ENCODE peak calls at places on chromosomes 3 and 15, in four cellular contexts. One of them, this sample, is unnamed.
A peak's percentile ranks its signal among the peaks of the same experiment; 100 is the strongest.

GRCh38 chr3:185645596-185646381 is 59.7 kb downstream of the SENP2 start:
- DNase-seq in PC-3: no peak
- DNase-seq in AG09309: no peak
- DNase-seq in neural progenitor cell: peak; percentile 48
- DNase-seq in this sample: no peak

GRCh38 chr3:9793161-9793781 is 389 bp downstream of the ARPC4 start:
- DNase-seq in PC-3: peak; percentile 26
- DNase-seq in AG09309: no peak
- DNase-seq in neural progenitor cell: peak; percentile 37
- DNase-seq in this sample: no peak

GRCh38 chr3:9913601-9914000 is 3.3 kb upstream of the IL17RC start:
- DNase-seq in PC-3: peak; percentile 35
- DNase-seq in AG09309: no peak
- DNase-seq in neural progenitor cell: no peak
- DNase-seq in this sample: no peak

GRCh38 chr3:11915621-11916417 is 69.1 kb upstream of the TAMM41 start:
- DNase-seq in PC-3: no peak
- DNase-seq in AG09309: no peak
- DNase-seq in neural progenitor cell: no peak
- DNase-seq in this sample: no peak

GRCh38 chr3:181635141-181635540 is 76.6 kb upstream of the SOX2 start:
- DNase-seq in PC-3: no peak
- DNase-seq in AG09309: no peak
- DNase-seq in neural progenitor cell: no peak
- DNase-seq in this sample: no peak

GRCh38 chr3:157220211-157220610 is 60.3 kb upstream of the CCNL1 start:
- DNase-seq in PC-3: peak; percentile 25
- DNase-seq in AG09309: no peak
- DNase-seq in neural progenitor cell: no peak
- DNase-seq in this sample: no peak

GRCh38 chr15:29570121-29570930 is 251.9 kb downstream of the TJP1 start:
- DNase-seq in PC-3: no peak
- DNase-seq in AG09309: no peak
- DNase-seq in neural progenitor cell: peak; percentile 67
- DNase-seq in this sample: no peak

GRCh38 chr15:93221754-93222153 is 132.7 kb upstream of the RGMA start:
- DNase-seq in PC-3: no peak
- DNase-seq in AG09309: no peak
- DNase-seq in neural progenitor cell: peak; percentile 18
- DNase-seq in this sample: no peak

GRCh38 chr3:23968467-23969184 is 23.5 kb downstream of the NR1D2 start:
- DNase-seq in PC-3: peak; percentile 73
- DNase-seq in AG09309: peak; percentile 31
- DNase-seq in neural progenitor cell: no peak
- DNase-seq in this sample: no peak

GRCh38 chr3:50604628-50605588 is 6.7 kb downstream of the CISH start:
- DNase-seq in PC-3: no peak
- DNase-seq in AG09309: no peak
- DNase-seq in neural progenitor cell: no peak
- DNase-seq in this sample: no peak

GRCh38 chr3:197249542-197249941 is 48.9 kb downstream of the DLG1 start:
- DNase-seq in PC-3: no peak
- DNase-seq in AG09309: no peak
- DNase-seq in neural progenitor cell: no peak
- DNase-seq in this sample: no peak

GRCh38 chr15:64895285-64896065 is 16.2 kb upstream of the ANKDD1A start:
- DNase-seq in PC-3: no peak
- DNase-seq in AG09309: no peak
- DNase-seq in neural progenitor cell: no peak
- DNase-seq in this sample: no peak

GRCh38 chr3:133644768-133645167 is 17.0 kb downstream of the TOPBP1 start:
- DNase-seq in PC-3: peak; percentile 85
- DNase-seq in AG09309: peak; percentile 55
- DNase-seq in neural progenitor cell: no peak
- DNase-seq in this sample: peak; percentile 41

GRCh38 chr15:69193948-69194827 is 33.8 kb downstream of the GLCE start:
- DNase-seq in PC-3: no peak
- DNase-seq in AG09309: peak; percentile 4
- DNase-seq in neural progenitor cell: no peak
- DNase-seq in this sample: peak; percentile 16

GRCh38 chr15:93017521-93017920 is 71.5 kb downstream of the RGMA start:
- DNase-seq in PC-3: no peak
- DNase-seq in AG09309: peak; percentile 29
- DNase-seq in neural progenitor cell: no peak
- DNase-seq in this sample: no peak

GRCh38 chr3:9100132-9100894 is 137.0 kb upstream of the RAD18 start:
- DNase-seq in PC-3: no peak
- DNase-seq in AG09309: no peak
- DNase-seq in neural progenitor cell: no peak
- DNase-seq in this sample: no peak

GRCh38 chr3:125437631-125438435 is 62.7 kb upstream of the ZNF148 start:
- DNase-seq in PC-3: peak; percentile 61
- DNase-seq in AG09309: no peak
- DNase-seq in neural progenitor cell: peak; percentile 61
- DNase-seq in this sample: peak; percentile 21

GRCh38 chr3:116112686-116113085 is 332.6 kb downstream of the LSAMP start:
- DNase-seq in PC-3: no peak
- DNase-seq in AG09309: no peak
- DNase-seq in neural progenitor cell: no peak
- DNase-seq in this sample: no peak

GRCh38 chr3:195196266-195196665 is 74.7 kb downstream of the XXYLT1 start:
- DNase-seq in PC-3: peak; percentile 39
- DNase-seq in AG09309: no peak
- DNase-seq in neural progenitor cell: no peak
- DNase-seq in this sample: no peak

GRCh38 chr3:195197764-195198423 is 73.1 kb downstream of the XXYLT1 start:
- DNase-seq in PC-3: peak; percentile 90
- DNase-seq in AG09309: peak; percentile 85
- DNase-seq in neural progenitor cell: no peak
- DNase-seq in this sample: peak; percentile 46

GRCh38 chr3:195195321-195196209 is 75.4 kb downstream of the XXYLT1 start:
- DNase-seq in PC-3: no peak
- DNase-seq in AG09309: no peak
- DNase-seq in neural progenitor cell: peak; percentile 87
- DNase-seq in this sample: no peak

GRCh38 chr3:195191580-195191979 is 79.4 kb downstream of the XXYLT1 start:
- DNase-seq in PC-3: no peak
- DNase-seq in AG09309: no peak
- DNase-seq in neural progenitor cell: no peak
- DNase-seq in this sample: no peak

GRCh38 chr3:195194559-195195161 is 76.3 kb downstream of the XXYLT1 start:
- DNase-seq in PC-3: no peak
- DNase-seq in AG09309: no peak
- DNase-seq in neural progenitor cell: no peak
- DNase-seq in this sample: no peak
- H3K4me3 ChIP-seq in PC-3: no peak overlapping the region
- H3K4me3 ChIP-seq in AG09309: no peak overlapping the region
- H3K4me3 ChIP-seq in neural progenitor cell: no peak overlapping the region
- H3K4me3 ChIP-seq in this sample: no peak overlapping the region

DNA sequence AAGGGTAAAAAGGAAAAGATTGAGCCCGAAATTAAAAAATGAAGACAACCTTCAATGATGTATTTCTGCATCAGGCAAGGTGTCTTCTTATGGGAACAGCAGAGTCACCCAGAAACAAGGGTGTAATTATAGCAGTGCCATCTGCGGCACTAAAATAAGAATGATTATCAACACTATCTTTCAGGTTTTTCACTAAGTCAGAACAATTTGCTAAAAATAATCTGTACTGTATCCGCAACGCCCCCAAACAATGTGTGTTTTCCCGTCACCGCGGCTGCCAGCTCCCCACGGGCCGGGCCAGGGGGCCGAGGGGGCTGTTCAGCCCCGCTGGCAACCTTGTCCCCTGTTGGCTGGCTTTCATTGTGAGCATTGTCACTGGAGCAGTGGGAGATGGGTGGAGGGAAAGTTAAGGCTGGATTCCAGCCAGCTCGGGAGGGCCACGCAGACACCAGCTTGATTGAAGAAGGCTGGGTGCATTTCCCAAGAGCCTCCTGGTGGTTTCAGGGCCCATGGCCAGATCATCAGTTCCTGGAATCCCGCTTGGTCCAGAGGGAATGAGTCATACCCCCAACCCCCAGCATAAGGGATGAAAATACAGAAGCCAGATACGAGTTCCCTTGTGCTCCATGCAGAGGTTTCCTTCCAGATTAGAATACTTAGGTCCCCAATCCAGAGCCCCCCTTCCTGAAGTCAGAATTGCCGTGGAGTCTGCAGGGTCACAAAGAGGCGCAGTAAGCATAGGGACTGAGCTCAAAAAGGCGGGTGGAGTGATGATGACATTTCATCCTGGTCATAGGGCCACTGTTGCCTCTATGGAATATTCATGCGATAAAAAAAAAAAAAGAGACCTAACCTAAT is 90.2 kb upstream of the KLF13 start:
- DNase-seq in PC-3: peak; percentile 54
- DNase-seq in AG09309: peak; percentile 88
- DNase-seq in neural progenitor cell: no peak
- DNase-seq in this sample: peak; percentile 91
- H3K4me3 ChIP-seq in PC-3: no peak overlapping the region
- H3K4me3 ChIP-seq in AG09309: peak overlapping the region; percentile 27
- H3K4me3 ChIP-seq in neural progenitor cell: no peak overlapping the region
- H3K4me3 ChIP-seq in this sample: no peak overlapping the region

GRCh38 chr3:51682526-51682925 is 11.5 kb downstream of the TEX264 start:
- DNase-seq in PC-3: no peak
- DNase-seq in AG09309: no peak
- DNase-seq in neural progenitor cell: no peak
- DNase-seq in this sample: no peak
- H3K4me3 ChIP-seq in PC-3: no peak overlapping the region
- H3K4me3 ChIP-seq in AG09309: no peak overlapping the region
- H3K4me3 ChIP-seq in neural progenitor cell: no peak overlapping the region
- H3K4me3 ChIP-seq in this sample: no peak overlapping the region

GRCh38 chr3:17982211-17982880 is 239.9 kb upstream of the TBC1D5 start:
- DNase-seq in PC-3: peak; percentile 36
- DNase-seq in AG09309: no peak
- DNase-seq in neural progenitor cell: no peak
- DNase-seq in this sample: no peak

GRCh38 chr3:17974206-17974841 is 231.9 kb upstream of the TBC1D5 start:
- DNase-seq in PC-3: peak; percentile 37
- DNase-seq in AG09309: no peak
- DNase-seq in neural progenitor cell: no peak
- DNase-seq in this sample: no peak

GRCh38 chr3:17983106-17983505 is 240.7 kb upstream of the TBC1D5 start:
- DNase-seq in PC-3: no peak
- DNase-seq in AG09309: no peak
- DNase-seq in neural progenitor cell: no peak
- DNase-seq in this sample: no peak

GRCh38 chr3:17979248-17979647 is 236.8 kb upstream of the TBC1D5 start:
- DNase-seq in PC-3: peak; percentile 35
- DNase-seq in AG09309: no peak
- DNase-seq in neural progenitor cell: peak; percentile 26
- DNase-seq in this sample: no peak

DNA sequence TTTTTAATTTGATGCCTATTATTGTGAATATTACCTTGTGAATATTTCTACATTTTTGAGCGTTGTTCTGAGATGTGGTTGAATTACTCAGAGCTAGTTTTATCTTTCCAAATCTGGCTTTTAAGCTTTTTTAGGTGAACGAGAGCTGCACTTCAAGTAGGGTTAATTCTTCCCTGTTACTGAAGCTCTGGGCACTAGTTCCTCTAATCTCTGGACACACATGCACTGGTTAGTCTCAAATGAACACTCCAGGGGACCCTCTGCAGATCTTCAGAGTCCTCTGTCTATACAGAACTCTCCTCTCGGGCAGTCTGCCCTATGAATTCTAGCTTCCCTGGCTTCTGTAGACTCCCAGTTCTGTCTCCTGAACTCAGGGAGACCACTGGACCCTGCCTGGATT is 237.5 kb upstream of the TBC1D5 start:
- DNase-seq in PC-3: no peak
- DNase-seq in AG09309: no peak
- DNase-seq in neural progenitor cell: no peak
- DNase-seq in this sample: no peak
- H3K4me3 ChIP-seq in PC-3: no peak overlapping the region
- H3K4me3 ChIP-seq in AG09309: no peak overlapping the region
- H3K4me3 ChIP-seq in neural progenitor cell: no peak overlapping the region
- H3K4me3 ChIP-seq in this sample: no peak overlapping the region

GRCh38 chr3:150094150-150094932 is 123.6 kb upstream of the PFN2 start:
- DNase-seq in PC-3: peak; percentile 92
- DNase-seq in AG09309: peak; percentile 24
- DNase-seq in neural progenitor cell: no peak
- DNase-seq in this sample: no peak
- H3K4me3 ChIP-seq in PC-3: no peak overlapping the region
- H3K4me3 ChIP-seq in AG09309: no peak overlapping the region
- H3K4me3 ChIP-seq in neural progenitor cell: no peak overlapping the region
- H3K4me3 ChIP-seq in this sample: no peak overlapping the region

GRCh38 chr15:85689729-85690128 is 105.0 kb downstream of the KLHL25 start:
- DNase-seq in PC-3: no peak
- DNase-seq in AG09309: no peak
- DNase-seq in neural progenitor cell: peak; percentile 80
- DNase-seq in this sample: peak; percentile 31
- H3K4me3 ChIP-seq in PC-3: no peak overlapping the region
- H3K4me3 ChIP-seq in AG09309: peak overlapping the region; percentile 17
- H3K4me3 ChIP-seq in neural progenitor cell: peak overlapping the region; percentile 39
- H3K4me3 ChIP-seq in this sample: no peak overlapping the region

GRCh38 chr3:4306091-4306490 is 2.9 kb downstream of the SETMAR start:
- DNase-seq in PC-3: no peak
- DNase-seq in AG09309: no peak
- DNase-seq in neural progenitor cell: no peak
- DNase-seq in this sample: no peak
- H3K4me3 ChIP-seq in PC-3: no peak overlapping the region
- H3K4me3 ChIP-seq in AG09309: no peak overlapping the region
- H3K4me3 ChIP-seq in neural progenitor cell: no peak overlapping the region
- H3K4me3 ChIP-seq in this sample: peak overlapping the region; percentile 81

GRCh38 chr15:85340852-85341251 is 39.6 kb upstream of the AKAP13 start:
- DNase-seq in PC-3: no peak
- DNase-seq in AG09309: no peak
- DNase-seq in neural progenitor cell: no peak
- DNase-seq in this sample: no peak
- H3K4me3 ChIP-seq in PC-3: no peak overlapping the region
- H3K4me3 ChIP-seq in AG09309: no peak overlapping the region
- H3K4me3 ChIP-seq in neural progenitor cell: no peak overlapping the region
- H3K4me3 ChIP-seq in this sample: no peak overlapping the region

DNA sequence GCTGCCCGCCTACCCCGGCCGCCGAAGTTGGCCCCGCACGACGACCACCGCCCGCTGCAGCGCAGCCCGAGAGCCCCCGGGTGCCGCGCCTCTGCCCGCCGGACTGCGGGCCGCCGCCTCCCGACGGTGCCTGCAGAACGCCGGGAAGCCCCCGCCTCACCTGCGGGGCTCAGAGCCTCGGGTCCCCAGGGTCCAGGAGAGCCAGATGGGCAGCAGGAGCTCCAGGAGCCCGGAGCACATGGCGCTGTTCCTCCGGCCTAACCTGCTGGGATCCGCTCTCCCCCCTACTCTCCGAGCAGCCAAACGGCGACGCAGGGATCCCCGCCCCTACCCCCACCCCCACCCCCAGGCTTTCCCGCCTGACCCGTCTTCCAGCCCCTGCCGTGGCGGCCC is 615 bp upstream of the GABRB3 start:
- DNase-seq in PC-3: no peak
- DNase-seq in AG09309: no peak
- DNase-seq in neural progenitor cell: peak; percentile 52
- DNase-seq in this sample: no peak
- H3K4me3 ChIP-seq in PC-3: no peak overlapping the region
- H3K4me3 ChIP-seq in AG09309: no peak overlapping the region
- H3K4me3 ChIP-seq in neural progenitor cell: peak overlapping the region; percentile 79
- H3K4me3 ChIP-seq in this sample: no peak overlapping the region

GRCh38 chr15:40562691-40563090 is 2.2 kb downstream of the CCDC32 start:
- DNase-seq in PC-3: no peak
- DNase-seq in AG09309: no peak
- DNase-seq in neural progenitor cell: no peak
- DNase-seq in this sample: no peak
- H3K4me3 ChIP-seq in PC-3: no peak overlapping the region
- H3K4me3 ChIP-seq in AG09309: no peak overlapping the region
- H3K4me3 ChIP-seq in neural progenitor cell: no peak overlapping the region
- H3K4me3 ChIP-seq in this sample: no peak overlapping the region